ENCODE peak calls at places on chromosomes 3 and 15, in six cellular contexts. A is tibial nerve, B is epithelial cell of esophagus, W is A549, Y is brain microvascular endothelial cell, M is H1. R is an unnamed sample.

GRCh38 chr3:117735481-117736101 is 1026.0 kb downstream of the TUSC7 start:
- DNase-seq in W (peak; percentile 3), A (no peak), M (no peak), B (peak; percentile 84), Y (peak; percentile 41), R (no peak)

GRCh38 chr3:10469406-10470119 is 35.8 kb downstream of the ATP2B2 start:
- DNase-seq in W (no peak), M (no peak), B (no peak), Y (no peak), A (no peak), R (no peak)

GRCh38 chr3:122902326-122902725 is 107.5 kb downstream of the SLC49A4 start:
- DNase-seq in M (no peak), Y (peak; percentile 4), W (no peak), B (peak; percentile 77), A (no peak), R (no peak)

GRCh38 chr15:82763361-82764142 is 42.3 kb downstream of the FSD2 start:
- DNase-seq in A (no peak), W (no peak), M (no peak), Y (no peak), B (no peak), R (no peak)

GRCh38 chr3:72060447-72061034 is 275.6 kb upstream of the PROK2 start:
- DNase-seq in W (no peak), Y (no peak), A (no peak), B (no peak), M (no peak), R (no peak)

GRCh38 chr3:112425858-112426750 is 73.2 kb downstream of the BTLA start:
- DNase-seq in A (no peak), W (no peak), B (no peak), M (no peak), Y (no peak), R (no peak)

GRCh38 chr15:41581110-41581509 is 22.1 kb downstream of the TYRO3 start:
- DNase-seq in M (peak; percentile 65), A (no peak), B (peak; percentile 88), Y (no peak), W (no peak), R (no peak)

GRCh38 chr3:37861540-37862051 is at the start of gene CTDSPL:
- DNase-seq in Y (no peak), B (peak; percentile 72), W (peak; percentile 50), M (peak; percentile 69), A (no peak), R (no peak)

GRCh38 chr15:28106294-28107110 is 7.4 kb upstream of the OCA2 start:
- DNase-seq in A (no peak), W (peak; percentile 51), M (no peak), B (no peak), Y (no peak), R (no peak)

GRCh38 chr3:174776636-174777035 is 82.5 kb upstream of the NAALADL2 start:
- DNase-seq in A (no peak), Y (no peak), M (no peak), B (peak; percentile 33), W (no peak), R (no peak)

GRCh38 chr15:34725565-34725964 is 29.2 kb downstream of the GJD2 start:
- DNase-seq in M (no peak), A (no peak), B (no peak), W (no peak), Y (no peak), R (no peak)

GRCh38 chr3:150041877-150042276 is 71.2 kb upstream of the PFN2 start:
- DNase-seq in B (no peak), M (no peak), A (no peak), Y (no peak), W (no peak), R (no peak)

GRCh38 chr3:128845119-128845518 is 34.3 kb upstream of the ACAD9 start:
- DNase-seq in M (peak; percentile 69), B (no peak), A (no peak), W (no peak), Y (no peak), R (no peak)

GRCh38 chr15:34709866-34710265 is 44.9 kb downstream of the GJD2 start:
- DNase-seq in M (no peak), B (peak; percentile 58), A (no peak), W (peak; percentile 18), Y (no peak), R (no peak)

GRCh38 chr15:86178845-86179244 is 99.2 kb downstream of the AGBL1 start:
- DNase-seq in A (no peak), W (no peak), M (no peak), B (no peak), Y (no peak), R (no peak)

GRCh38 chr3:59766165-59766872 is 716.5 kb upstream of the CFAP20DC start:
- DNase-seq in A (no peak), M (no peak), B (peak; percentile 7), Y (no peak), W (no peak), R (no peak)

GRCh38 chr3:192904632-192905289 is 12.9 kb downstream of the MB21D2 start:
- DNase-seq in Y (no peak), W (no peak), B (no peak), M (no peak), A (no peak), R (no peak)

GRCh38 chr3:124234852-124235252 is 242.9 kb upstream of the ROPN1 start:
- DNase-seq in Y (no peak), W (no peak), B (no peak), A (no peak), M (no peak), R (peak; percentile 40)

GRCh38 chr15:99481831-99482230 is 84.0 kb upstream of the MEF2A start:
- DNase-seq in Y (no peak), W (no peak), M (no peak), B (no peak), A (no peak), R (no peak)

GRCh38 chr3:123652346-123652984 is 67.6 kb upstream of the HACD2 start:
- DNase-seq in A (peak; percentile 71), Y (peak; percentile 71), B (peak; percentile 65), W (peak; percentile 86), M (peak; percentile 92), R (peak; percentile 85)

GRCh38 chr15:52144656-52145055 is 32.1 kb upstream of the BCL2L10 start:
- DNase-seq in W (no peak), Y (peak; percentile 57), A (no peak), M (no peak), B (peak; percentile 55), R (no peak)

GRCh38 chr15:66850078-66850991 is 148.3 kb downstream of the SMAD6 start:
- DNase-seq in M (no peak), B (no peak), Y (no peak), W (no peak), A (no peak), R (peak; percentile 56)

GRCh38 chr15:29050870-29051269 is 165.1 kb downstream of the APBA2 start:
- DNase-seq in Y (peak; percentile 83), B (no peak), M (no peak), A (no peak), W (no peak), R (no peak)

GRCh38 chr3:107268461-107268860 is 108.8 kb upstream of the CCDC54 start:
- DNase-seq in M (no peak), B (no peak), Y (no peak), W (no peak), A (no peak), R (no peak)

GRCh38 chr3:107272471-107272870 is 104.8 kb upstream of the CCDC54 start:
- DNase-seq in W (no peak), B (peak; percentile 81), Y (no peak), M (no peak), A (no peak), R (no peak)

GRCh38 chr3:107265526-107265925 is 111.7 kb upstream of the CCDC54 start:
- DNase-seq in Y (no peak), M (no peak), W (no peak), B (no peak), A (no peak), R (no peak)

GRCh38 chr3:107271787-107272387 is 105.4 kb upstream of the CCDC54 start:
- DNase-seq in A (no peak), W (peak; percentile 21), M (no peak), Y (no peak), B (peak; percentile 48), R (no peak)

GRCh38 chr3:107269081-107269480 is 108.2 kb upstream of the CCDC54 start:
- DNase-seq in M (no peak), B (no peak), W (no peak), Y (no peak), A (no peak), R (no peak)
- H3K4me3 ChIP-seq in M (no peak overlapping the region), B (no peak overlapping the region), W (no peak overlapping the region), Y (no peak overlapping the region), A (no peak overlapping the region), R (no peak overlapping the region)

GRCh38 chr15:48965972-48966371 is 2.3 kb upstream of the SHC4 start:
- DNase-seq in A (no peak), Y (peak; percentile 53), M (no peak), W (peak; percentile 9), B (peak; percentile 92), R (no peak)

GRCh38 chr15:48963524-48964113 is at the start of gene SHC4:
- DNase-seq in Y (peak; percentile 79), W (peak; percentile 37), A (peak; percentile 70), M (no peak), B (peak; percentile 83), R (peak; percentile 61)

GRCh38 chr15:48964898-48965297 is 1.2 kb upstream of the SHC4 start:
- DNase-seq in M (no peak), W (no peak), B (no peak), A (no peak), Y (no peak), R (no peak)

GRCh38 chr15:48966595-48967301 is 3.0 kb upstream of the SHC4 start:
- DNase-seq in A (no peak), M (no peak), Y (peak; percentile 71), W (no peak), B (peak; percentile 75), R (no peak)

DNA sequence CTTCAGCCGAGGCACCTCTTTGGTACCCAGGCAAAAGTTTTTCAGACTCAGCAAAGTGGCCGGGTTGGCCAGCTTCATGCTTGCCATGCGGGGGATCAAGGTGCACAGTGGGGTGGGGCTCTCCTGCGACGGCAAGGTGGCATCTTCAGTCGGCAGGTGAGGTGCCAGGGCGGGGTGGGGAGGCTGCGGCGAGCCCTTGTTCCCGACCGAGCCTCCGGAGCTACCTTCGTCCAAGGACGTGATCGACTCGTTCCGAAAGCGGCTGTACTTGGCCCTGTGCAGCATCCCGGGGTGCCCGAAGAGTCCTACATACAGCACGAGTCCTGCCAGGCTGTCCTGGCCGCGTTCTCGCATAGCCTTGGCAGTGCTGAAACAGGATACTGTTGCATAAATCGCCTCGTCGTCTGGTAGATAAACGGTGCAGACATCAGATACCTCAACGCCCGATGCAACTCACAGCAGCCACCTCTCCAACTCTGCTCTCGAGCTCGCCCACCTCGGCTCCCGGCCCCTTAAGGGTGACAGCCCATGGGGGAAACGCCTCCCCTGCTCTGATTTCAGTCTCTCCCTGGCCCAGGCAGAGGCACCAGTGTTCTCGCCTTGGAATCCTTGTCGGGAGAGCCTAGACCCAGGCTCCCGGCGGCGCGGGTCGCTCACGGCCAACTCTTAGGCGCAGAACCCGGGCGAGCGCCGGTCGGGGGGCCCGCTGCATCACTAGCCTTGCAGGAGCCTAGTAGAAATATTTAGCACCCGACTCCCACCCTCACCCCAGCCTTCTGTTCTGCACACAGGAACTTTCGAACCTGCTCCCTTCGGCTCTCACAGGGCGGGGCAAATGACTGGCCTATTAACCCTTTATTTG is 826 bp downstream of the SHC4 start:
- DNase-seq in Y (peak; percentile 28), W (no peak), B (peak; percentile 61), M (peak; percentile 73), A (no peak), R (no peak)
- H3K4me3 ChIP-seq in Y (peak overlapping the region; percentile 75), W (peak overlapping the region; percentile 52), B (peak overlapping the region; percentile 50), M (peak overlapping the region; percentile 50), A (peak overlapping the region; percentile 59), R (peak overlapping the region; percentile 59)

GRCh38 chr3:196793224-196793623 is 53.6 kb downstream of the PAK2 start:
- DNase-seq in W (peak; percentile 60), Y (peak; percentile 93), B (peak; percentile 94), A (no peak), M (no peak), R (no peak)
- H3K4me3 ChIP-seq in W (no peak overlapping the region), Y (no peak overlapping the region), B (no peak overlapping the region), A (no peak overlapping the region), M (no peak overlapping the region), R (no peak overlapping the region)

GRCh38 chr15:73369073-73369694 is 426 bp upstream of the HCN4 start:
- DNase-seq in B (no peak), M (peak; percentile 67), A (no peak), Y (no peak), W (no peak), R (no peak)
- H3K4me3 ChIP-seq in B (no peak overlapping the region), M (peak overlapping the region; percentile 75), A (no peak overlapping the region), Y (no peak overlapping the region), W (peak overlapping the region; percentile 97), R (peak overlapping the region; percentile 59)